ENCODE peak calls at places on chromosomes 3 and 15, in four cellular contexts. J is GM23338, D is suprapubic skin, N is transverse colon. I is an unnamed sample.

GRCh38 chr3:64340636-64341240 is 115.5 kb upstream of the PRICKLE2 start:
- DNase-seq in J (no peak), D (no peak), N (no peak), I (no peak)

GRCh38 chr3:139534992-139535879 is 4.3 kb downstream of the RBP1 start:
- DNase-seq in J (no peak), D (no peak), N (no peak), I (no peak)

GRCh38 chr3:38029400-38030125 is at the start of gene PLCD1:
- DNase-seq in J (peak), D (peak), N (peak), I (peak)

GRCh38 chr3:108528459-108529231 is 18.2 kb upstream of the MYH15 start:
- DNase-seq in J (no peak), D (no peak), N (no peak), I (no peak)

GRCh38 chr3:181558870-181559269 is 152.9 kb upstream of the SOX2 start:
- DNase-seq in J (no peak), D (no peak), N (no peak), I (no peak)

GRCh38 chr15:62799919-62800318 is 242.6 kb upstream of the TPM1 start:
- DNase-seq in J (no peak), D (no peak), N (no peak), I (no peak)

GRCh38 chr3:66395635-66396034 is 105.2 kb downstream of the LRIG1 start:
- DNase-seq in J (no peak), D (peak), N (no peak), I (no peak)

GRCh38 chr15:90701048-90701447 is 16.1 kb upstream of the BLM start:
- DNase-seq in J (no peak), D (no peak), N (no peak), I (no peak)

GRCh38 chr15:83278191-83278590 is 6.3 kb downstream of the BNC1 start:
- DNase-seq in J (no peak), D (no peak), N (no peak), I (no peak)

GRCh38 chr15:68781766-68782588 is 38.7 kb downstream of the ANP32A start:
- DNase-seq in J (no peak), D (no peak), N (no peak), I (no peak)

GRCh38 chr3:123780656-123781055 is 103.5 kb downstream of the MYLK start:
- DNase-seq in J (no peak), D (no peak), N (no peak), I (no peak)

GRCh38 chr3:187252311-187252710 is 39.2 kb downstream of the MASP1 start:
- DNase-seq in J (no peak), D (no peak), N (no peak), I (no peak)

GRCh38 chr3:23945903-23946751 is 1.0 kb downstream of the NR1D2 start:
- DNase-seq in J (peak), D (peak), N (peak), I (peak)

GRCh38 chr3:190533511-190534282 is 19.8 kb downstream of the IL1RAP start:
- DNase-seq in J (peak), D (peak), N (peak), I (peak)

GRCh38 chr3:181176610-181177009 is 187.1 kb upstream of the DNAJC19 start:
- DNase-seq in J (peak), D (peak), N (peak), I (peak)

GRCh38 chr15:74593122-74593521 is 22.5 kb upstream of the CLK3 start:
- DNase-seq in J (no peak), D (no peak), N (no peak), I (no peak)

GRCh38 chr3:177820683-177821316 is 623.5 kb upstream of the TBL1XR1 start:
- DNase-seq in J (no peak), D (no peak), N (no peak), I (no peak)

GRCh38 chr15:25053000-25053815 is 98.4 kb downstream of the SNRPN start:
- DNase-seq in J (no peak), D (peak), N (no peak), I (no peak)

GRCh38 chr3:193033381-193033780 is 115.7 kb upstream of the MB21D2 start:
- DNase-seq in J (no peak), D (no peak), N (no peak), I (no peak)

GRCh38 chr15:82999905-83000671 is 11.4 kb downstream of the C15orf40 start:
- DNase-seq in J (peak), D (no peak), N (no peak), I (no peak)

GRCh38 chr15:74884428-74885223 is 5.2 kb upstream of the MPI start:
- DNase-seq in J (no peak), D (no peak), N (no peak), I (no peak)

GRCh38 chr3:78913711-78914110 is 854.1 kb downstream of the ROBO1 start:
- DNase-seq in J (peak), D (no peak), N (no peak), I (no peak)

GRCh38 chr3:54176106-54176505 is 53.8 kb downstream of the CACNA2D3 start:
- DNase-seq in J (no peak), D (no peak), N (no peak), I (no peak)

GRCh38 chr15:64279131-64279530 is 76.8 kb downstream of the CSNK1G1 start:
- DNase-seq in J (no peak), D (no peak), N (no peak), I (no peak)

GRCh38 chr3:2354702-2355101 is 256.0 kb downstream of the CNTN4 start:
- DNase-seq in J (peak), D (no peak), N (no peak), I (no peak)

GRCh38 chr3:43286886-43287301 is 554 bp downstream of the SNRK start:
- DNase-seq in J (peak), D (no peak), N (peak), I (no peak)

GRCh38 chr3:14235896-14236295 is 57.3 kb downstream of the LSM3 start:
- DNase-seq in J (no peak), D (peak), N (no peak), I (no peak)

GRCh38 chr3:4290272-4290893 is 12.8 kb upstream of the SETMAR start:
- DNase-seq in J (peak), D (no peak), N (peak), I (no peak)

GRCh38 chr3:72270072-72270611 is 485.2 kb upstream of the PROK2 start:
- DNase-seq in J (no peak), D (peak), N (peak), I (peak)
- TF ChIP-seq POLR2AphosphoS5 in J (no peak), D (peak), N (peak), I (peak)

GRCh38 chr15:67076147-67076843 is 10.9 kb downstream of the SMAD3 start:
- DNase-seq in J (no peak), D (no peak), N (no peak), I (no peak)
- H3K4me3 ChIP-seq in J (no peak), D (no peak), N (no peak), I (no peak)

DNA sequence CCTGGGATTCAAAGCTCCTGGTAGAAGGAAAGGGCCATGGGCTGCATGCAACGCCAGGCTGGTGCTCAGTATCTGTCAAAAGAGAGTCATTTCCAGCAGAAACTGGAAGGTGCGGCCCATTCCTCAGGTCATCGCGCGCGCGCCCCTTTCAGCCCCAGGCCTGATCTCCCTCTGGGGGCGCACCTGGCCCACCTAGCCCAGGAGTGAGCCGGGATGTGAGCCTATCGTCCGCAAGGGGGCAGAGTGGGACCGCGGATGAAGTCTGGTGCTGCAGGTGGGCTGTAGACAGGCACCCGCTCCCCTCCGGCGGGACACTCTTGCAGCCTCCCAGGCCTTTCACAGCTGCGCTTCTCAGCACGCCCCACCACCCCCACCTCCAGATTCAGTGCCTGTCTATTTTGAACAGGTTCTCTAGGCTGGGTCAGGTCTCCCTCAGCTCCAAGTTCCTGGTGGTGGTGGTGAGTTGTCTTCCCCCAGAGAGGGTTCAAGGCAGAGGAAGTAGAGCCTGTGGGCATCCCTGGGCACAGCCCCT is 5.8 kb upstream of the RPL29 start:
- DNase-seq in J (peak), D (peak), N (peak), I (peak)
- TF ChIP-seq POLR2AphosphoS5 in J (no peak), D (no peak), N (no peak), I (peak)

DNA sequence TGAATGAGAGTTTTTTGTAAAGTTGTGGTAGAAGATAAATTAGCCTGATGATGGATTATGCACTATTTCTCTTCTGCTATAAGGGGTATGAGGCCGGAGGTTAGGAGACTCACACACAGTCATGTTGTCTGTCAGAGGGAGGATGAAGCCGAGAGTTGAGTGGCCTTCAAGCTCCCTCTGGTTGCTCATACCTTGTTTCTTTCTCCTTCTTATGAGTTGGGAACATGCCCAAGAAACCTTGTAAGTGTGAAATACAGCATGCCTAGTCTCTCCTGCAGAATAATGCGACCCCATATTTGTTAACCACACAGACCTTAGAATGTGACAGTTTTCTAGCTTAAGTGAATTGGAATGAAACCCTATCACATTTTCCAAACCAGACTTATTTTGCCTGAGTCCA is 366.6 kb downstream of the PTPRG start:
- DNase-seq in J (no peak), D (no peak), N (no peak), I (no peak)
- H3K4me3 ChIP-seq in J (no peak), D (no peak), N (no peak), I (no peak)

GRCh38 chr15:91865903-91866302 is 12.4 kb downstream of the SLCO3A1 start:
- DNase-seq in J (no peak), D (no peak), N (no peak), I (no peak)

GRCh38 chr15:91866971-91867372 is 13.5 kb downstream of the SLCO3A1 start:
- DNase-seq in J (no peak), D (no peak), N (no peak), I (peak)

GRCh38 chr15:91866371-91866905 is 12.9 kb downstream of the SLCO3A1 start:
- DNase-seq in J (no peak), D (no peak), N (no peak), I (peak)

GRCh38 chr15:91865486-91865885 is 12.0 kb downstream of the SLCO3A1 start:
- DNase-seq in J (no peak), D (no peak), N (no peak), I (no peak)

DNA sequence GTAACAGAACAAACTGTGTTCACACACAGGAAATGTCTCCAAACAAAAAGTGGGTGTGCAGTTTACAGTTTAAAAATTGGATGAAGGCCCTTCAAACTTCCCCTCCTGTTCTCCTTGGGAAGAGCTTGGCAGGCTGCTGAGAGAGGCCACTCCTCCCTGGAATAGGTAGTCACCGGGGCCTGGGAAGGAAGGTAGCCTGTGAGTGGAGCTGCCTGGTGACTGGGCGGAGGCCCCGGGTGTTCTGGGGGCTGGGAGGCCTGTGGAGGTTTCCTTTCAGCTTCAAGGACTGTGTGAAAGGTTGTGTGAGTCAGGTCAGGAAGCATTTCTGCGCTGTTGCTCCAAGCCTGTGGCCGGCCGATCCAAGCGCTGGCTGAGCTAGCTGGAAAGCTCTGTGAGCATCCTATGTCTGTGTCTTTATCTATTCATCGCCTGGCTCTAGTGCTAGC is 14.1 kb downstream of the SLCO3A1 start:
- DNase-seq in J (peak), D (no peak), N (peak), I (peak)
- TF ChIP-seq POLR2AphosphoS5 in J (no peak), D (no peak), N (no peak), I (peak)

GRCh38 chr15:66620744-66621344 is 55.0 kb upstream of the LCTL start:
- DNase-seq in J (no peak), D (no peak), N (no peak), I (no peak)

GRCh38 chr15:66625531-66625930 is 59.7 kb upstream of the LCTL start:
- DNase-seq in J (no peak), D (no peak), N (no peak), I (no peak)

GRCh38 chr15:66623801-66624453 is 58.1 kb upstream of the LCTL start:
- DNase-seq in J (no peak), D (no peak), N (no peak), I (no peak)

GRCh38 chr15:66621491-66622467 is 56.0 kb upstream of the LCTL start:
- DNase-seq in J (peak), D (no peak), N (no peak), I (no peak)

GRCh38 chr15:66622677-66623076 is 56.9 kb upstream of the LCTL start:
- DNase-seq in J (no peak), D (no peak), N (peak), I (no peak)
- H3K4me3 ChIP-seq in J (no peak), D (no peak), N (peak), I (peak)

GRCh38 chr3:112365636-112366035 is 32.7 kb downstream of the CD200 start:
- DNase-seq in J (no peak), D (no peak), N (no peak), I (no peak)

GRCh38 chr3:112362221-112362620 is 29.3 kb downstream of the CD200 start:
- DNase-seq in J (no peak), D (no peak), N (no peak), I (no peak)

GRCh38 chr3:112365035-112365434 is 32.1 kb downstream of the CD200 start:
- DNase-seq in J (no peak), D (no peak), N (no peak), I (no peak)

GRCh38 chr3:112366428-112366931 is 33.5 kb downstream of the CD200 start:
- DNase-seq in J (no peak), D (no peak), N (no peak), I (no peak)

DNA sequence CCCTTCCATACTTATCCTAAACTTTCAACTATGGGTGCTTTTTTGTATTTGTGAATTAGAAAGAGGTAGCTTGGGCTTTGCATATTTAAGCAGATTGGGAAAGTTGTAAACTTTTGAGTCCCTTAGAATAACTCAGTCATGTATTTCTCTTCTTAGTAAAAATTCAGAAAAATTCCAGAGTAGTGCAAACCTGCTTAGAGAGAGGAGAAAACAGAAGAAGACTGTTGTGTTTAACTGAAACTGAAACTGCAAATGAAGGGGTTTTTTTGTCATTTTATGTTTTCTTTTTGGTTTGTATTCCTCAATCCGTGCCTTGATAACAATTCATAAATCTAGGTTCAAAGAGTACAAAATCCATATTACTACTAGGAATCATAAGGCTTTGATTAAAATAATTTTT is 31.3 kb downstream of the CD200 start:
- DNase-seq in J (no peak), D (no peak), N (no peak), I (no peak)
- TF ChIP-seq POLR2AphosphoS5 in J (no peak), D (no peak), N (no peak), I (no peak)

GRCh38 chr3:159280326-159280725 is 478.5 kb downstream of the MFSD1 start:
- DNase-seq in J (no peak), D (no peak), N (no peak), I (no peak)

GRCh38 chr3:159280792-159281191 is 478.9 kb downstream of the MFSD1 start:
- DNase-seq in J (no peak), D (no peak), N (no peak), I (no peak)
- H3K4me3 ChIP-seq in J (no peak), D (no peak), N (no peak), I (no peak)

I was measured in breast epithelium.